ENCODE peak calls at places on chromosomes 1 and 21, in nine cellular contexts. R is Peyer's patch, A is K562, K is body of pancreas, L is IMR-90, Q is lower leg skin, X is GM12878, J is adrenal gland, C is prostate gland. W is an unnamed sample.

GRCh38 chr1:212149566-212149965 is 114.0 kb downstream of the DTL start:
- DNase-seq in K (peak), X (no peak), L (no peak), C (no peak), J (no peak), R (no peak), A (no peak), Q (no peak), W (no peak)

GRCh38 chr1:93738075-93738622 is 56.5 kb upstream of the BCAR3 start:
- DNase-seq in C (no peak), R (no peak), J (no peak), A (no peak), K (no peak), L (peak), X (no peak), Q (no peak), W (peak)

GRCh38 chr21:15692711-15693110 is 37.1 kb upstream of the USP25 start:
- DNase-seq in K (no peak), R (no peak), L (peak), J (no peak), A (no peak), C (no peak), Q (no peak), X (no peak), W (no peak)

GRCh38 chr1:173195596-173196088 is 11.5 kb downstream of the TNFSF4 start:
- DNase-seq in A (no peak), X (peak), K (no peak), R (peak), Q (no peak), L (no peak), J (no peak), C (no peak), W (no peak)

GRCh38 chr1:45913183-45913924 is 109.9 kb downstream of the MAST2 start:
- DNase-seq in A (no peak), J (peak), C (no peak), K (no peak), L (peak), X (no peak), Q (no peak), R (no peak), W (no peak)

GRCh38 chr1:226549937-226550670 is 1.5 kb downstream of the STUM start:
- DNase-seq in X (no peak), A (peak), R (peak), K (peak), C (peak), Q (peak), J (peak), L (no peak), W (no peak)

GRCh38 chr1:180173451-180173850 is 18.8 kb downstream of the QSOX1 start:
- DNase-seq in R (no peak), K (no peak), C (no peak), J (no peak), Q (no peak), A (no peak), X (no peak), L (no peak), W (no peak)

GRCh38 chr1:184409011-184409410 is 22.2 kb downstream of the C1orf21 start:
- DNase-seq in R (no peak), L (peak), X (no peak), K (no peak), J (no peak), A (no peak), C (no peak), Q (no peak), W (no peak)

GRCh38 chr1:198088360-198089071 is 68.3 kb upstream of the NEK7 start:
- DNase-seq in J (peak), L (peak), C (no peak), Q (no peak), R (no peak), X (no peak), K (no peak), A (peak), W (peak)

GRCh38 chr1:186330758-186331157 is 44.3 kb downstream of the TPR start:
- DNase-seq in R (no peak), L (no peak), A (no peak), C (no peak), Q (no peak), X (no peak), J (no peak), K (no peak), W (no peak)

GRCh38 chr1:165173409-165173808 is 183.1 kb downstream of the LMX1A start:
- DNase-seq in C (peak), Q (no peak), X (no peak), L (no peak), J (no peak), A (no peak), R (no peak), K (peak), W (no peak)

GRCh38 chr1:83761084-83761760 is 237.7 kb downstream of the TTLL7 start:
- DNase-seq in A (no peak), L (no peak), C (no peak), R (peak), J (no peak), K (no peak), Q (no peak), X (peak), W (no peak)

GRCh38 chr1:5620997-5621396 is 371.2 kb downstream of the NPHP4 start:
- DNase-seq in K (peak), A (peak), C (no peak), R (no peak), J (no peak), Q (no peak), X (no peak), L (no peak), W (peak)

GRCh38 chr1:226457307-226457712 is 49.4 kb upstream of the PARP1 start:
- DNase-seq in C (no peak), R (peak), K (no peak), L (no peak), A (peak), Q (no peak), J (no peak), X (no peak), W (no peak)

GRCh38 chr1:157369808-157370521 is 182.3 kb downstream of the FCRL5 start:
- DNase-seq in R (peak), X (peak), Q (no peak), J (peak), L (peak), C (peak), A (peak), K (peak), W (no peak)

GRCh38 chr1:53641481-53642214 is 97.3 kb downstream of the GLIS1 start:
- DNase-seq in K (no peak), Q (peak), R (no peak), A (no peak), C (no peak), L (no peak), J (no peak), X (no peak), W (no peak)

GRCh38 chr1:231602675-231602984 is 24.0 kb upstream of the DISC1 start:
- DNase-seq in Q (no peak), K (no peak), J (no peak), C (no peak), R (no peak), X (no peak), L (no peak), A (no peak), W (no peak)

GRCh38 chr1:118902299-118903270 is 85.6 kb downstream of the TBX15 start:
- DNase-seq in Q (no peak), L (no peak), R (no peak), C (no peak), A (no peak), X (no peak), K (no peak), J (no peak), W (no peak)

GRCh38 chr1:207832796-207833195 is 78.1 kb downstream of the CD34 start:
- DNase-seq in C (no peak), R (no peak), A (no peak), J (no peak), X (no peak), L (no peak), Q (no peak), K (no peak), W (no peak)

GRCh38 chr1:234901491-234902049 is 227.1 kb downstream of the TOMM20 start:
- DNase-seq in Q (no peak), R (no peak), A (no peak), C (no peak), K (no peak), L (peak), X (no peak), J (no peak), W (no peak)

GRCh38 chr1:11337536-11338350 is 64.7 kb downstream of the UBIAD1 start:
- DNase-seq in L (no peak), C (peak), K (peak), R (peak), J (peak), X (no peak), Q (no peak), A (peak), W (no peak)

GRCh38 chr1:203673550-203674411 is 47.1 kb downstream of the ATP2B4 start:
- DNase-seq in A (peak), Q (no peak), L (peak), R (peak), K (peak), X (no peak), J (peak), C (no peak), W (peak)

GRCh38 chr1:40897499-40897898 is 35.3 kb upstream of the CITED4 start:
- DNase-seq in L (peak), A (no peak), C (no peak), X (no peak), R (no peak), Q (no peak), K (no peak), J (no peak), W (peak)

GRCh38 chr1:100132566-100133477 is at the start of the genes SASS6 and TRMT13:
- DNase-seq in A (peak), C (peak), K (peak), R (peak), L (peak), J (peak), Q (peak), X (peak), W (peak)
- TF ChIP-seq POLR2A in A (peak), C (no peak), K (no peak), R (peak), L (peak), J (no peak), Q (no peak), X (peak), W (peak)

DNA sequence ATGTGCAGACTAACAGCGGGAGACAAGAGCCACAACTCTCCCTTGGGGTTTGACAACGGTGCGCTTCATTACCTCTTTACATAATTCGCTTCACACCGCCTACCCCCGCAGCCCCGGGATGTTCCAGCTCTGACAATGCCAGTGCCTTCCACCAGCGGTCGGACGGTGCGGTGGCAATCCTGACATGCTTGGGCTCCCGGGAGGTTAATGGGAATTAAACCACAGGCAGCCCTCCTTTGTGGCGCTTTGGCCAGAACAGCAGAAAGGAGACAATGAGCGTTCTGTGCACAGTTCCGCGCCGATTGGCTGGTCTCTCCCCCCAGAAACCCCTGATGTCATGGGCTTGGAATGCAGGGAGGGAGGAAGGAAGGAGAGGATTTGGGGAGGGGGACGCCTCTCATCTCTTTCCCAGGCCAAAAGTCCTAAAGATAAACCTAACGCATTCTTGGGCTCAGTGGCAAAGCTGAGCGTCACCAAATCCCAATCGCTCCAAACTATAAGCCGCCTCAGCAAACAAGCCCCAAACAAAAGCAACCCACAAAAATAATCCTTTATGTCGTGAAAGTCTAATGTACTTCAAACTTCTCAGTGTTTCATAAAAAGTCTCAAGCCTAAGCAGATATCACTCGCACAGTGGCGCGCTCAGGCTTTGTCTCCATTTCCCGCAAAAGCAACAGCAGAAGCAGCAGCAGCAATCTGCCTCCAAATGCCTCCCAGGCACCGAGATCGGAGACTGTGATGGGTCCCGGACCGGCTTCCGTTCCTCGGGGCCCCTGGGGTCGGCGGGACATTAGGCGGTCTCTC is 1.1 kb downstream of the CNN3 start:
- DNase-seq in J (peak), X (peak), Q (peak), K (peak), A (no peak), R (peak), C (peak), L (peak), W (peak)
- TF ChIP-seq POLR2A in J (peak), X (no peak), Q (no peak), K (peak), A (no peak), R (no peak), C (peak), L (peak), W (peak)

DNA sequence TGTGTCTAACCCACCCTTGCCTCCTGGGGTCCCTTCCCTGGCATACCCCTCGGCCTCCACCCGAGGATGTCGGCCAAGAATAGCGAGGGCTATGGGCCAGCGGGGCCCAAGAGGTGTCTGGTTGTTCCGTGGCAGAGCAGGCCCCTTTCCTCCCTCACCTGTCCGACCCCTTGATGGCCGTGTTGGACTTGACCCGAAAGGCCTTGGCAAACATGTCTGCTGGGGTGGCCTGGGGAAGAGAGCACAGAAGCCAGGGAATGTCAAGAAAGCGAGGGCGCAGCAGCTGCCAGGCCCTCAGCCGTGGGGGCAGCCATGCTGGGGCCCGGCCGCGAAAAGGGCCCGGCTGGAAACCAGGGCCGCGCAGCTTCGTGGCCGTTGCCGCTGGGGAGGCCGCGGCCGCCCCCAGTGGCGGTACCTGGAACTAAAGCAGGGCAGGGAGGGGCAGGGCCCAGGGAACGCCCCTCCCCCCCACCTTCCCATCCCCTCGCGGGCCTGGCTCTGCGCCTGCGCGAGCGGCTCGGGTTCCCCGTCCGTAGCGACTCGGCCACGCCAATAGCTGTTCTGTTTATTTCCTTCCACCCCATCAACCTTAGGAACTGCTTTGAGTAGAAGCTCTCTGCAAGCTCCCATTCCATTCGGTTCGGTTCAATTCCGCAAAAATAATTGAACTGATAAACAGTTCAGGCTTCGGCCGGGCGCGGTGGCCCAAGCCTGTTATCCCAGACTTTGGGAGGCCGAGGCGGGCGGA is at the start of gene EIF2D:
- DNase-seq in A (peak), L (peak), K (peak), C (peak), R (peak), Q (peak), J (peak), X (peak), W (peak)
- TF ChIP-seq POLR2A in A (peak), L (peak), K (peak), C (peak), R (peak), Q (no peak), J (peak), X (peak), W (peak)

GRCh38 chr1:8349473-8349865 is 31.6 kb downstream of the SLC45A1 start:
- DNase-seq in Q (no peak), X (no peak), L (no peak), R (no peak), A (no peak), K (no peak), C (no peak), J (no peak), W (no peak)

GRCh38 chr1:8352471-8352845 is 34.5 kb downstream of the SLC45A1 start:
- DNase-seq in X (no peak), Q (no peak), K (no peak), R (no peak), A (no peak), J (peak), L (no peak), C (no peak), W (no peak)

GRCh38 chr1:8349961-8350360 is 32.0 kb downstream of the SLC45A1 start:
- DNase-seq in K (no peak), C (no peak), Q (peak), J (no peak), L (no peak), X (no peak), A (no peak), R (no peak), W (no peak)

GRCh38 chr1:8351693-8352470 is 34.0 kb downstream of the SLC45A1 start:
- DNase-seq in Q (no peak), X (no peak), K (peak), L (no peak), J (no peak), A (peak), C (no peak), R (no peak), W (no peak)

GRCh38 chr1:8350914-8351684 is 33.2 kb downstream of the SLC45A1 start:
- DNase-seq in K (no peak), Q (no peak), A (no peak), J (no peak), X (no peak), L (no peak), R (no peak), C (no peak), W (no peak)
- TF ChIP-seq POLR2A in K (no peak), Q (no peak), A (peak), J (no peak), X (peak), L (no peak), R (no peak), C (no peak), W (no peak)

DNA sequence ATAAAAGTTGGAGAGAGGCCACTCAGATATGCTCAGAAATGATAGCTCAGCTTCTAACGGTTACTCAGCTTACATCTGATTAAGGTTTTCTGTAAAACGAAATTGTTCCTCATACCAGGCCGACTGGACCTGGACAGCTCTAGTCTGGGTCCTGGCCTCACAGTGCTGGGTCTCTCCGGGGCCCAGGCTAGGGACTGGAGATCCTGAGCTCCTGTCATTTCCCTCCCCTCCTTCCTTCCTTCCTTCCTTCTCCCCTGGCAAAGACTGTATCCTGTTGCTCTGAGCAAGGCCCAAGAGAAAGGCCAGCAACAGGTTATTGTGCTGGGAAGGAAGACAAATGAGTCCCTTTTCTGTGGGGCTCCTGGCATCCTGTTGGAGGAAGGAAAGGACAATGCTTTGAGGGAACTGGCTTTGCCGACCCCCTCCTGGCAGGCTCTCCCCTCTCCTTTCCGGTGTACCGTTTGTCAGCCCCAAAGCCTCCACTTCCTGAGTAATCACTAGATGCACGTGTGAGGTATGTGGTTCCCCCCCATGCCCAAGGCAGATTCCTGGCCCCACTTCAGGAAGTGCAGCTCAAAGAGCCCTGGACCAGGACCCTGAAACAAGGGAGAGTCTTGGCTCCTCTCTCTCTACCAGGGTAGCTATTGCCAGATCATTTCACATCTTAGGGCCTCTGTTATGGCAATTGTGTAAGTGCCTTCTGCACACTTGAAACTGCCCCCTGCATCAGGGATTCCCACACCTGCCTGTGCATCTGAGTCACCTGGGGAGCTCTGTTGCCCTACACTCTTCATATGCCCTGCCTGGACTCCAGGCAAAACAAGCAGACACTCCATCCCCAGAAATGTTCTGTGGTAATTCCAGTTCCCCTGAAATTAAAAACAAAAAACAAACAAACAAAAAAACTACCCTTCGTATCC is 212.7 kb upstream of the FGGY start:
- DNase-seq in Q (no peak), A (no peak), J (peak), L (peak), X (no peak), C (no peak), K (no peak), R (no peak), W (no peak)
- TF ChIP-seq POLR2A in Q (no peak), A (no peak), J (no peak), L (no peak), X (no peak), C (no peak), K (no peak), R (no peak), W (no peak)

GRCh38 chr1:215704089-215704860 is 137.2 kb downstream of the KCTD3 start:
- DNase-seq in X (no peak), C (no peak), J (no peak), A (no peak), R (no peak), Q (no peak), K (no peak), L (peak), W (no peak)
- TF ChIP-seq POLR2A in X (no peak), C (no peak), J (no peak), A (no peak), R (no peak), Q (no peak), K (no peak), L (no peak), W (no peak)

GRCh38 chr1:232806071-232806510 is 875 bp downstream of the MAP10 start:
- DNase-seq in Q (no peak), R (no peak), L (no peak), X (no peak), K (no peak), C (no peak), J (no peak), A (no peak), W (no peak)

GRCh38 chr1:232810856-232811255 is 5.6 kb downstream of the MAP10 start:
- DNase-seq in K (no peak), A (no peak), J (no peak), L (no peak), X (no peak), R (no peak), C (no peak), Q (no peak), W (no peak)

DNA sequence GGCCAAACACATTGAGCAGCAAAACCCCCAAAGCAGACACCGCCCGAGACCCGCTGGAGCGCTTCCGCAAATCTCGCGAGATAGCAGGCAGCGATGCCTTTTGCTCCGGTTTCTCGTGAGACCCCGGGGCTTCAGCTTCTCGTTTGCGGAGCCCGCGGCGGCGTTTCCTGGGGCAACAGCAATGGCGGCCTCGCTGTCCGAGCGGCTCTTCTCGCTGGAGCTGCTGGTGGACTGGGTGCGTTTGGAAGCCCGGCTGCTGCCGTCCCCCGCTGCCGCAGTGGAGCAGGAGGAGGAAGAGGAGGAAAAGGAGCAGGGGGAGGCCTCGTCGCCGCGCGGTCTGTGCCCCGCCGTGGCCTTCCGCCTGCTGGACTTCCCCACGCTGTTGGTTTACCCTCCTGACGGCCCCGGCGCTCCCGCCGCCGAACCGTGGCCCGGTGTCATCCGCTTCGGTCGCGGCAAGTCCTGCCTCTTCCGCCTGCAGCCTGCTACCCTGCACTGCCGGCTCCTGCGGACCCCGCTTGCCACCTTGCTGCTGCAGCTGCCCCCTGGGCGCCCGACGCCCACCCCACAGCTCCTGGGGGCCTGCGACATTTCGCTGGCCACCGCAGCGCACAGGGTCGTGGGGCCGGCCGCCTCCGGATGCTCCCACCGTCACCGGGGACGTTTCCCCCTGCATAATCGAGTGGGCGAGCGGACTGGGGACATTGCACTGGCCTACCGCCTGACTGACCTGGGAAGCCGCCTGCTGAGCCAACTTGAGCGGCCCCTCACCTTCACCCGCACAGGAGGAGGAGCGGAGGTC is at the start of gene MAP10:
- DNase-seq in C (peak), R (peak), L (peak), X (peak), A (peak), K (peak), Q (peak), J (peak), W (peak)
- TF ChIP-seq POLR2A in C (no peak), R (peak), L (no peak), X (peak), A (peak), K (peak), Q (no peak), J (no peak), W (peak)

W was measured in H54.